ENCODE peak calls at places on chromosome 15, in six cellular contexts. J is iPS-NIHi11, B is caudate nucleus, Y is lung microvascular endothelial cell, I is fibroblast of lung, U is GM04504. D is an unnamed sample.
A peak's percentile ranks its signal among the peaks of the same experiment; 100 is the strongest.

GRCh38 chr15:65372787-65373067 is 5.1 kb downstream of the IGDCC3 start:
- DNase-seq in J (no peak), B (no peak), Y (no peak), I (no peak), U (no peak), D (no peak)

GRCh38 chr15:68191555-68191954 is 13.6 kb downstream of the CALML4 start:
- DNase-seq in J (no peak), B (no peak), Y (no peak), I (no peak), U (no peak), D (no peak)

GRCh38 chr15:80436511-80437307 is 32.5 kb downstream of the ARNT2 start:
- DNase-seq in J (no peak), B (no peak), Y (peak; percentile 19), I (peak; percentile 82), U (no peak), D (peak; percentile 66)

GRCh38 chr15:73899197-73900128 is 26.1 kb downstream of the TBC1D21 start:
- DNase-seq in J (no peak), B (no peak), Y (no peak), I (peak; percentile 54), U (no peak), D (no peak)

GRCh38 chr15:80153900-80154299 is 1.1 kb downstream of the FAH start:
- DNase-seq in J (no peak), B (no peak), Y (no peak), I (no peak), U (no peak), D (no peak)

GRCh38 chr15:29921130-29921601 is 98.9 kb upstream of the TJP1 start:
- DNase-seq in J (no peak), B (no peak), Y (no peak), I (peak; percentile 40), U (no peak), D (no peak)

GRCh38 chr15:32029862-32030781 is at the start of gene CHRNA7:
- DNase-seq in J (peak; percentile 85), B (peak; percentile 49), Y (peak; percentile 27), I (peak; percentile 42), U (no peak), D (peak; percentile 56)

GRCh38 chr15:27730878-27731277 is 368.2 kb downstream of the OCA2 start:
- DNase-seq in J (no peak), B (no peak), Y (no peak), I (peak; percentile 85), U (peak; percentile 2), D (no peak)

GRCh38 chr15:25236143-25236860 is 202.5 kb downstream of the UBE3A start:
- DNase-seq in J (no peak), B (no peak), Y (no peak), I (no peak), U (no peak), D (no peak)

D was measured in dorsolateral prefrontal cortex.